ENCODE peak calls at places on chromosomes 3 and 15, in seven cellular contexts. J is stromal cell of bone marrow, Z is NCI-H1092, E is GM19239, H is NCI-H1105, N is GDM1, Q is left ventricle myocardium inferior. I is an unnamed sample.

GRCh38 chr3:46545695-46546630 is 20.1 kb downstream of the LRRC2 start:
- DNase-seq in J (no peak), Z (no peak), E (no peak), H (no peak), N (no peak), Q (no peak), I (no peak)

GRCh38 chr3:100099621-100100020 is 14.7 kb downstream of the FILIP1L start:
- DNase-seq in J (no peak), Z (no peak), E (no peak), H (no peak), N (no peak), Q (no peak), I (no peak)

GRCh38 chr3:154615451-154615850 is 185.5 kb upstream of the GPR149 start:
- DNase-seq in J (no peak), Z (no peak), E (no peak), H (peak; percentile 43), N (no peak), Q (no peak), I (no peak)

GRCh38 chr3:114764056-114764492 is 383.0 kb downstream of the ZBTB20 start:
- DNase-seq in J (no peak), Z (no peak), E (no peak), H (no peak), N (no peak), Q (no peak), I (no peak)

GRCh38 chr15:40918146-40918798 is 10.9 kb upstream of the DLL4 start:
- DNase-seq in J (no peak), Z (peak; percentile 10), E (no peak), H (no peak), N (no peak), Q (no peak), I (no peak)

GRCh38 chr3:187006884-187007630 is 76.7 kb downstream of the ST6GAL1 start:
- DNase-seq in J (no peak), Z (no peak), E (no peak), H (no peak), N (no peak), Q (no peak), I (no peak)

GRCh38 chr3:5324780-5325179 is 137.3 kb downstream of the EDEM1 start:
- DNase-seq in J (no peak), Z (no peak), E (no peak), H (no peak), N (no peak), Q (no peak), I (no peak)

GRCh38 chr3:107212709-107213664 is 164.3 kb upstream of the CCDC54 start:
- DNase-seq in J (no peak), Z (no peak), E (no peak), H (no peak), N (no peak), Q (no peak), I (no peak)

GRCh38 chr15:84949845-84950569 is 31.6 kb upstream of the PDE8A start:
- DNase-seq in J (no peak), Z (no peak), E (no peak), H (no peak), N (no peak), Q (no peak), I (no peak)

GRCh38 chr3:141052570-141053069 is 1.5 kb downstream of the SPSB4 start:
- DNase-seq in J (no peak), Z (no peak), E (no peak), H (peak; percentile 36), N (peak; percentile 44), Q (peak; percentile 43), I (no peak)

GRCh38 chr3:186286114-186286513 is 75.9 kb downstream of the DGKG start:
- DNase-seq in J (no peak), Z (no peak), E (no peak), H (no peak), N (no peak), Q (no peak), I (no peak)

GRCh38 chr3:100072328-100073048 is 41.8 kb downstream of the FILIP1L start:
- DNase-seq in J (no peak), Z (no peak), E (no peak), H (no peak), N (no peak), Q (no peak), I (no peak)

GRCh38 chr3:52090131-52090548 is 33.8 kb upstream of the DUSP7 start:
- DNase-seq in J (peak; percentile 91), Z (no peak), E (no peak), H (no peak), N (no peak), Q (no peak), I (peak; percentile 87)

GRCh38 chr15:73019733-73020132 is 32.5 kb upstream of the NEO1 start:
- DNase-seq in J (no peak), Z (no peak), E (no peak), H (no peak), N (no peak), Q (no peak), I (no peak)

GRCh38 chr3:55690746-55691540 is 203.8 kb upstream of the WNT5A start:
- DNase-seq in J (no peak), Z (no peak), E (peak; percentile 15), H (no peak), N (no peak), Q (no peak), I (no peak)

GRCh38 chr3:116423945-116424344 is 21.3 kb downstream of the LSAMP start:
- DNase-seq in J (no peak), Z (no peak), E (no peak), H (no peak), N (no peak), Q (no peak), I (no peak)

GRCh38 chr15:69926011-69926410 is 171.7 kb downstream of the TLE3 start:
- DNase-seq in J (no peak), Z (no peak), E (no peak), H (no peak), N (no peak), Q (no peak), I (peak; percentile 3)

GRCh38 chr3:38278841-38279240 is 3.3 kb upstream of the SLC22A14 start:
- DNase-seq in J (no peak), Z (no peak), E (no peak), H (no peak), N (no peak), Q (no peak), I (no peak)

GRCh38 chr15:63107895-63108546 is 13.6 kb upstream of the LACTB start:
- DNase-seq in J (peak; percentile 100), Z (no peak), E (no peak), H (no peak), N (no peak), Q (no peak), I (peak; percentile 100)

GRCh38 chr15:77966540-77967290 is 110.8 kb downstream of the TBC1D2B start:
- DNase-seq in J (peak; percentile 27), Z (no peak), E (no peak), H (no peak), N (no peak), Q (no peak), I (peak; percentile 20)

GRCh38 chr3:17831366-17831765 is 88.9 kb upstream of the TBC1D5 start:
- DNase-seq in J (no peak), Z (no peak), E (no peak), H (no peak), N (no peak), Q (no peak), I (no peak)

GRCh38 chr15:85407421-85408269 is 27.2 kb downstream of the AKAP13 start:
- DNase-seq in J (peak; percentile 86), Z (no peak), E (no peak), H (peak; percentile 7), N (no peak), Q (no peak), I (peak; percentile 78)

GRCh38 chr15:63601026-63601726 is 4.0 kb downstream of the FBXL22 start:
- DNase-seq in J (no peak), Z (peak; percentile 51), E (no peak), H (no peak), N (no peak), Q (peak; percentile 32), I (no peak)

I was measured in HS-27A.